ENCODE peak calls at places on chromosome 18, in nine cellular contexts. W is endothelial cell; N is LHCN-M2; G is Daoy; I is KG1; L is stimulated activated CD4-positive, alpha-beta T cell treated with anti-CD3 and anti-CD28 coated beads, Interleukin-12 subunit alpha, Interleukin-12 subunit beta, amount 100 ng/mL, for 4 hours; D is CD8-positive, alpha-beta T cell; H is AG10803; F is AG08395. B is an unnamed sample.

GRCh38 chr18:77084757-77085035 is 47.9 kb downstream of the MBP start:
- DNase-seq in W (no peak), N (no peak), G (no peak), I (no peak), L (no peak), D (no peak), H (no peak), F (no peak), B (no peak)

GRCh38 chr18:50055474-50055873 is 139.5 kb downstream of the MYO5B start:
- DNase-seq in W (no peak), N (no peak), G (no peak), I (no peak), L (no peak), D (no peak), H (no peak), F (no peak), B (no peak)

GRCh38 chr18:8489761-8490160 is 119.5 kb upstream of the RAB12 start:
- DNase-seq in W (no peak), N (no peak), G (no peak), I (no peak), L (no peak), D (no peak), H (no peak), F (no peak), B (no peak)

GRCh38 chr18:55539240-55539639 is 48.8 kb downstream of the TCF4 start:
- DNase-seq in W (no peak), N (no peak), G (no peak), I (no peak), L (no peak), D (no peak), H (peak; percentile 93), F (peak; percentile 45), B (no peak)

GRCh38 chr18:23828426-23828825 is 139.2 kb downstream of the LAMA3 start:
- DNase-seq in W (no peak), N (peak; percentile 84), G (peak; percentile 75), I (peak; percentile 45), L (no peak), D (peak; percentile 69), H (peak; percentile 58), F (peak; percentile 61), B (peak; percentile 15)

GRCh38 chr18:73662440-73662839 is 485.2 kb downstream of the FBXO15 start:
- DNase-seq in W (no peak), N (no peak), G (no peak), I (no peak), L (no peak), D (no peak), H (no peak), F (no peak), B (no peak)

GRCh38 chr18:33841221-33841967 is 263.4 kb downstream of the ASXL3 start:
- DNase-seq in W (no peak), N (no peak), G (no peak), I (no peak), L (no peak), D (no peak), H (no peak), F (no peak), B (no peak)

GRCh38 chr18:43170586-43170985 is 55.1 kb upstream of the RIT2 start:
- DNase-seq in W (no peak), N (no peak), G (no peak), I (no peak), L (no peak), D (no peak), H (no peak), F (no peak), B (no peak)

GRCh38 chr18:49944681-49945080 is 131.3 kb upstream of the ACAA2 start:
- DNase-seq in W (no peak), N (peak; percentile 4), G (no peak), I (no peak), L (no peak), D (no peak), H (no peak), F (no peak), B (no peak)

GRCh38 chr18:41391616-41392610 is 563.1 kb upstream of the PIK3C3 start:
- DNase-seq in W (peak; percentile 66), N (no peak), G (no peak), I (peak; percentile 52), L (no peak), D (no peak), H (peak; percentile 51), F (peak; percentile 59), B (peak; percentile 39)

GRCh38 chr18:23856466-23857175 is 157.9 kb upstream of the TTC39C start:
- DNase-seq in W (no peak), N (peak; percentile 75), G (peak; percentile 50), I (no peak), L (no peak), D (no peak), H (peak; percentile 6), F (no peak), B (no peak)

GRCh38 chr18:62521588-62521987 is 1.2 kb upstream of the ZCCHC2 start:
- DNase-seq in W (no peak), N (no peak), G (no peak), I (peak; percentile 56), L (no peak), D (no peak), H (no peak), F (no peak), B (no peak)

GRCh38 chr18:61772293-61772848 is 120.4 kb downstream of the RNF152 start:
- DNase-seq in W (no peak), N (no peak), G (no peak), I (no peak), L (no peak), D (no peak), H (no peak), F (no peak), B (no peak)

GRCh38 chr18:68177807-68178702 is 536.9 kb downstream of the TMX3 start:
- DNase-seq in W (no peak), N (peak; percentile 94), G (no peak), I (no peak), L (no peak), D (no peak), H (peak; percentile 99), F (peak; percentile 84), B (no peak)

GRCh38 chr18:10230072-10230471 is 224.4 kb upstream of the APCDD1 start:
- DNase-seq in W (no peak), N (peak; percentile 97), G (peak; percentile 85), I (no peak), L (no peak), D (no peak), H (peak; percentile 92), F (peak; percentile 84), B (no peak)

GRCh38 chr18:7754725-7755181 is 187.6 kb downstream of the PTPRM start:
- DNase-seq in W (no peak), N (no peak), G (no peak), I (no peak), L (no peak), D (no peak), H (no peak), F (no peak), B (no peak)

GRCh38 chr18:48621240-48621639 is 82.4 kb downstream of the CTIF start:
- DNase-seq in W (no peak), N (peak; percentile 59), G (peak; percentile 61), I (no peak), L (no peak), D (no peak), H (peak; percentile 82), F (peak; percentile 84), B (no peak)

GRCh38 chr18:75240433-75240832 is 29.8 kb downstream of the TSHZ1 start:
- DNase-seq in W (no peak), N (no peak), G (no peak), I (no peak), L (no peak), D (no peak), H (no peak), F (no peak), B (no peak)

GRCh38 chr18:54453996-54454395 is 96.3 kb downstream of the C18orf54 start:
- DNase-seq in W (no peak), N (no peak), G (no peak), I (no peak), L (no peak), D (no peak), H (no peak), F (no peak), B (no peak)

GRCh38 chr18:49013961-49014604 is 63.3 kb upstream of the SMAD7 start:
- DNase-seq in W (no peak), N (no peak), G (peak; percentile 2), I (no peak), L (no peak), D (no peak), H (no peak), F (no peak), B (no peak)

B was measured in NCI-H2029.